ENCODE peak calls at places on chromosome 22, in seven cellular contexts. One of them, this sample, is unnamed.
A peak's percentile ranks its signal among the peaks of the same experiment; 100 is the strongest.

GRCh38 chr22:31244044-31244942 is 32.2 kb downstream of the LIMK2 start:
- DNase-seq in activated CD4-positive, alpha-beta T cell treated with anti-CD3 and anti-CD28 coated beads, Interleukin-2, amount 50 U/mL, for 24 hours: no peak
- DNase-seq in left lung: no peak
- DNase-seq in T-helper 22 cell: no peak
- DNase-seq in dermis microvascular lymphatic vessel endothelial cell: peak; percentile 79
- DNase-seq in NCI-H1436: no peak
- DNase-seq in activated naive CD8-positive, alpha-beta T cell treated with anti-CD3 and anti-CD28 coated beads, Interleukin-2, amount 50 U/mL, for 24 hours: no peak
- DNase-seq in this sample: no peak

GRCh38 chr22:37742374-37743092 is 45.7 kb downstream of the TRIOBP start:
- DNase-seq in dermis microvascular lymphatic vessel endothelial cell: peak; percentile 41
- DNase-seq in activated CD4-positive, alpha-beta T cell treated with anti-CD3 and anti-CD28 coated beads, Interleukin-2, amount 50 U/mL, for 24 hours: no peak
- DNase-seq in activated naive CD8-positive, alpha-beta T cell treated with anti-CD3 and anti-CD28 coated beads, Interleukin-2, amount 50 U/mL, for 24 hours: peak; percentile 41
- DNase-seq in T-helper 22 cell: no peak
- DNase-seq in NCI-H1436: no peak
- DNase-seq in left lung: no peak
- DNase-seq in this sample: no peak

GRCh38 chr22:23109079-23109347 is 32.8 kb downstream of the RSPH14 start:
- DNase-seq in activated naive CD8-positive, alpha-beta T cell treated with anti-CD3 and anti-CD28 coated beads, Interleukin-2, amount 50 U/mL, for 24 hours: no peak
- DNase-seq in dermis microvascular lymphatic vessel endothelial cell: no peak
- DNase-seq in T-helper 22 cell: no peak
- DNase-seq in left lung: no peak
- DNase-seq in activated CD4-positive, alpha-beta T cell treated with anti-CD3 and anti-CD28 coated beads, Interleukin-2, amount 50 U/mL, for 24 hours: no peak
- DNase-seq in NCI-H1436: no peak
- DNase-seq in this sample: no peak

GRCh38 chr22:30609260-30610185 is 2.5 kb downstream of the TCN2 start:
- DNase-seq in left lung: no peak
- DNase-seq in NCI-H1436: no peak
- DNase-seq in activated naive CD8-positive, alpha-beta T cell treated with anti-CD3 and anti-CD28 coated beads, Interleukin-2, amount 50 U/mL, for 24 hours: peak; percentile 23
- DNase-seq in T-helper 22 cell: no peak
- DNase-seq in activated CD4-positive, alpha-beta T cell treated with anti-CD3 and anti-CD28 coated beads, Interleukin-2, amount 50 U/mL, for 24 hours: no peak
- DNase-seq in dermis microvascular lymphatic vessel endothelial cell: peak; percentile 79
- DNase-seq in this sample: peak; percentile 24

GRCh38 chr22:43094085-43094484 is 4.9 kb upstream of the TTLL1 start:
- DNase-seq in NCI-H1436: no peak
- DNase-seq in dermis microvascular lymphatic vessel endothelial cell: peak; percentile 21
- DNase-seq in T-helper 22 cell: no peak
- DNase-seq in activated naive CD8-positive, alpha-beta T cell treated with anti-CD3 and anti-CD28 coated beads, Interleukin-2, amount 50 U/mL, for 24 hours: no peak
- DNase-seq in activated CD4-positive, alpha-beta T cell treated with anti-CD3 and anti-CD28 coated beads, Interleukin-2, amount 50 U/mL, for 24 hours: no peak
- DNase-seq in left lung: no peak
- DNase-seq in this sample: no peak

GRCh38 chr22:35743466-35743865 is 25.8 kb downstream of the APOL5 start:
- DNase-seq in NCI-H1436: no peak
- DNase-seq in T-helper 22 cell: no peak
- DNase-seq in dermis microvascular lymphatic vessel endothelial cell: no peak
- DNase-seq in activated CD4-positive, alpha-beta T cell treated with anti-CD3 and anti-CD28 coated beads, Interleukin-2, amount 50 U/mL, for 24 hours: no peak
- DNase-seq in left lung: no peak
- DNase-seq in activated naive CD8-positive, alpha-beta T cell treated with anti-CD3 and anti-CD28 coated beads, Interleukin-2, amount 50 U/mL, for 24 hours: no peak
- DNase-seq in this sample: no peak

GRCh38 chr22:26570126-26570525 is 19.8 kb downstream of the TPST2 start:
- DNase-seq in NCI-H1436: no peak
- DNase-seq in dermis microvascular lymphatic vessel endothelial cell: peak; percentile 13
- DNase-seq in left lung: no peak
- DNase-seq in T-helper 22 cell: no peak
- DNase-seq in activated CD4-positive, alpha-beta T cell treated with anti-CD3 and anti-CD28 coated beads, Interleukin-2, amount 50 U/mL, for 24 hours: no peak
- DNase-seq in activated naive CD8-positive, alpha-beta T cell treated with anti-CD3 and anti-CD28 coated beads, Interleukin-2, amount 50 U/mL, for 24 hours: no peak
- DNase-seq in this sample: no peak

GRCh38 chr22:30712094-30712493 is 17.4 kb downstream of the OSBP2 start:
- DNase-seq in NCI-H1436: no peak
- DNase-seq in activated CD4-positive, alpha-beta T cell treated with anti-CD3 and anti-CD28 coated beads, Interleukin-2, amount 50 U/mL, for 24 hours: no peak
- DNase-seq in dermis microvascular lymphatic vessel endothelial cell: no peak
- DNase-seq in T-helper 22 cell: no peak
- DNase-seq in activated naive CD8-positive, alpha-beta T cell treated with anti-CD3 and anti-CD28 coated beads, Interleukin-2, amount 50 U/mL, for 24 hours: no peak
- DNase-seq in left lung: no peak
- DNase-seq in this sample: no peak

GRCh38 chr22:17607891-17608521 is 20.5 kb downstream of the ATP6V1E1 start:
- DNase-seq in T-helper 22 cell: no peak
- DNase-seq in left lung: no peak
- DNase-seq in NCI-H1436: no peak
- DNase-seq in activated naive CD8-positive, alpha-beta T cell treated with anti-CD3 and anti-CD28 coated beads, Interleukin-2, amount 50 U/mL, for 24 hours: no peak
- DNase-seq in dermis microvascular lymphatic vessel endothelial cell: no peak
- DNase-seq in activated CD4-positive, alpha-beta T cell treated with anti-CD3 and anti-CD28 coated beads, Interleukin-2, amount 50 U/mL, for 24 hours: no peak
- DNase-seq in this sample: no peak

GRCh38 chr22:17931400-17931825 is 92.9 kb downstream of the MICAL3 start:
- DNase-seq in activated CD4-positive, alpha-beta T cell treated with anti-CD3 and anti-CD28 coated beads, Interleukin-2, amount 50 U/mL, for 24 hours: no peak
- DNase-seq in left lung: no peak
- DNase-seq in T-helper 22 cell: no peak
- DNase-seq in dermis microvascular lymphatic vessel endothelial cell: no peak
- DNase-seq in NCI-H1436: no peak
- DNase-seq in activated naive CD8-positive, alpha-beta T cell treated with anti-CD3 and anti-CD28 coated beads, Interleukin-2, amount 50 U/mL, for 24 hours: no peak
- DNase-seq in this sample: no peak

GRCh38 chr22:50012201-50013181 is at the start of gene IL17REL:
- DNase-seq in left lung: peak; percentile 72
- DNase-seq in activated CD4-positive, alpha-beta T cell treated with anti-CD3 and anti-CD28 coated beads, Interleukin-2, amount 50 U/mL, for 24 hours: no peak
- DNase-seq in T-helper 22 cell: no peak
- DNase-seq in dermis microvascular lymphatic vessel endothelial cell: no peak
- DNase-seq in NCI-H1436: no peak
- DNase-seq in activated naive CD8-positive, alpha-beta T cell treated with anti-CD3 and anti-CD28 coated beads, Interleukin-2, amount 50 U/mL, for 24 hours: no peak
- DNase-seq in this sample: no peak

GRCh38 chr22:36737776-36738175 is 34.2 kb upstream of the CACNG2 start:
- DNase-seq in left lung: no peak
- DNase-seq in dermis microvascular lymphatic vessel endothelial cell: no peak
- DNase-seq in NCI-H1436: no peak
- DNase-seq in T-helper 22 cell: no peak
- DNase-seq in activated CD4-positive, alpha-beta T cell treated with anti-CD3 and anti-CD28 coated beads, Interleukin-2, amount 50 U/mL, for 24 hours: no peak
- DNase-seq in activated naive CD8-positive, alpha-beta T cell treated with anti-CD3 and anti-CD28 coated beads, Interleukin-2, amount 50 U/mL, for 24 hours: no peak
- DNase-seq in this sample: no peak

GRCh38 chr22:21624120-21624879 is 5.5 kb downstream of the YDJC start:
- DNase-seq in left lung: peak; percentile 60
- DNase-seq in T-helper 22 cell: no peak
- DNase-seq in activated naive CD8-positive, alpha-beta T cell treated with anti-CD3 and anti-CD28 coated beads, Interleukin-2, amount 50 U/mL, for 24 hours: peak; percentile 71
- DNase-seq in activated CD4-positive, alpha-beta T cell treated with anti-CD3 and anti-CD28 coated beads, Interleukin-2, amount 50 U/mL, for 24 hours: no peak
- DNase-seq in dermis microvascular lymphatic vessel endothelial cell: no peak
- DNase-seq in NCI-H1436: no peak
- DNase-seq in this sample: peak; percentile 49

GRCh38 chr22:46245515-46245914 is 4.6 kb downstream of the CDPF1 start:
- DNase-seq in T-helper 22 cell: no peak
- DNase-seq in left lung: no peak
- DNase-seq in dermis microvascular lymphatic vessel endothelial cell: peak; percentile 58
- DNase-seq in activated naive CD8-positive, alpha-beta T cell treated with anti-CD3 and anti-CD28 coated beads, Interleukin-2, amount 50 U/mL, for 24 hours: no peak
- DNase-seq in NCI-H1436: no peak
- DNase-seq in activated CD4-positive, alpha-beta T cell treated with anti-CD3 and anti-CD28 coated beads, Interleukin-2, amount 50 U/mL, for 24 hours: no peak
- DNase-seq in this sample: no peak

This sample was measured in DND-41.